ENCODE peak calls at places on chromosome 9, in nine cellular contexts. L is sigmoid colon, I is left ventricle myocardium inferior, S is tibial artery, G is transverse colon, D is A673, Y is neural progenitor cell, A is Caco-2, F is lung. Z is an unnamed sample. For H3K9me3, the result is how much of the 10 kb centered on the place peaks cover.

GRCh38 chr9:101458955-101459631 is 23.5 kb upstream of the ALDOB start:
- DNase-seq in L (no peak), I (no peak), S (no peak), G (no peak), D (peak), Y (peak), A (peak), F (no peak), Z (no peak)

GRCh38 chr9:26264709-26265601 is 586.7 kb upstream of the TUSC1 start:
- DNase-seq in L (no peak), I (no peak), S (no peak), G (no peak), D (peak), Y (no peak), A (no peak), F (no peak), Z (no peak)

GRCh38 chr9:74497750-74498615 is 848 bp downstream of the RORB start:
- DNase-seq in L (no peak), I (peak), S (no peak), G (no peak), D (peak), Y (peak), A (no peak), F (no peak), Z (no peak)

GRCh38 chr9:133188843-133189180 is 20.2 kb downstream of the OBP2B start:
- DNase-seq in L (peak), I (no peak), S (no peak), G (no peak), D (no peak), Y (no peak), A (no peak), F (no peak), Z (no peak)

GRCh38 chr9:85742630-85742928 is 825 bp upstream of the AGTPBP1 start:
- DNase-seq in L (no peak), I (no peak), S (no peak), G (no peak), D (no peak), Y (no peak), A (no peak), F (no peak), Z (no peak)

GRCh38 chr9:132090771-132091170 is 11.1 kb upstream of the MED27 start:
- DNase-seq in L (no peak), I (no peak), S (no peak), G (no peak), D (no peak), Y (no peak), A (no peak), F (no peak), Z (no peak)

GRCh38 chr9:88498880-88499279 is 36.1 kb upstream of the NXNL2 start:
- DNase-seq in L (no peak), I (peak), S (no peak), G (no peak), D (no peak), Y (no peak), A (no peak), F (no peak), Z (no peak)

GRCh38 chr9:121249563-121249962 is 18.4 kb upstream of the GSN start:
- DNase-seq in L (no peak), I (no peak), S (no peak), G (no peak), D (no peak), Y (no peak), A (no peak), F (no peak), Z (no peak)

GRCh38 chr9:95129651-95130291 is 187.7 kb downstream of the FANCC start:
- DNase-seq in L (peak), I (no peak), S (no peak), G (no peak), D (no peak), Y (no peak), A (no peak), F (no peak), Z (no peak)

GRCh38 chr9:2465921-2466460 is 155.6 kb upstream of the VLDLR start:
- DNase-seq in L (no peak), I (no peak), S (no peak), G (peak), D (no peak), Y (no peak), A (peak), F (no peak), Z (no peak)

GRCh38 chr9:5513966-5514365 is 3.6 kb downstream of the PDCD1LG2 start:
- DNase-seq in L (no peak), I (no peak), S (no peak), G (no peak), D (no peak), Y (no peak), A (no peak), F (no peak), Z (no peak)

GRCh38 chr9:135749171-135750045 is 47.4 kb downstream of the KCNT1 start:
- DNase-seq in L (no peak), I (no peak), S (no peak), G (no peak), D (no peak), Y (no peak), A (no peak), F (no peak), Z (no peak)

GRCh38 chr9:30348904-30349303 is 2035.5 kb upstream of the ACO1 start:
- DNase-seq in L (no peak), I (no peak), S (no peak), G (no peak), D (no peak), Y (no peak), A (no peak), F (no peak), Z (no peak)

GRCh38 chr9:135804588-135805421 is 102.5 kb downstream of the CAMSAP1 start:
- DNase-seq in L (no peak), I (no peak), S (no peak), G (no peak), D (no peak), Y (no peak), A (no peak), F (no peak), Z (no peak)

GRCh38 chr9:116437411-116438370 is 249.4 kb upstream of the TRIM32 start:
- DNase-seq in L (no peak), I (no peak), S (no peak), G (no peak), D (no peak), Y (no peak), A (peak), F (no peak), Z (no peak)

GRCh38 chr9:135665795-135666189 is 2.7 kb downstream of the LCN9 start:
- DNase-seq in L (no peak), I (no peak), S (no peak), G (no peak), D (no peak), Y (no peak), A (no peak), F (no peak), Z (no peak)

GRCh38 chr9:81462759-81463158 is 226.6 kb downstream of the TLE1 start:
- DNase-seq in L (no peak), I (no peak), S (no peak), G (no peak), D (no peak), Y (no peak), A (no peak), F (no peak), Z (no peak)

GRCh38 chr9:131744171-131744714 is 4.4 kb upstream of the RAPGEF1 start:
- DNase-seq in L (no peak), I (no peak), S (no peak), G (no peak), D (no peak), Y (no peak), A (peak), F (no peak), Z (no peak)

GRCh38 chr9:127809562-127810377 is 7.1 kb downstream of the FPGS start:
- DNase-seq in L (no peak), I (no peak), S (no peak), G (peak), D (no peak), Y (peak), A (no peak), F (no peak), Z (no peak)

GRCh38 chr9:113738898-113739604 is 137.1 kb upstream of the ZNF618 start:
- DNase-seq in L (no peak), I (no peak), S (no peak), G (no peak), D (peak), Y (peak), A (no peak), F (no peak), Z (no peak)

GRCh38 chr9:120892748-120893584 is 16.0 kb upstream of the PHF19 start:
- DNase-seq in L (no peak), I (no peak), S (no peak), G (no peak), D (peak), Y (no peak), A (no peak), F (no peak), Z (no peak)

GRCh38 chr9:107639426-107639825 is 149.9 kb upstream of the KLF4 start:
- DNase-seq in L (no peak), I (no peak), S (no peak), G (no peak), D (no peak), Y (no peak), A (peak), F (no peak), Z (no peak)

GRCh38 chr9:137449931-137450537 is 8.9 kb upstream of the ENTPD8 start:
- DNase-seq in L (no peak), I (no peak), S (no peak), G (peak), D (no peak), Y (no peak), A (no peak), F (no peak), Z (no peak)

GRCh38 chr9:79610019-79610760 is 38.4 kb downstream of the TLE4 start:
- DNase-seq in L (no peak), I (no peak), S (no peak), G (no peak), D (no peak), Y (peak), A (no peak), F (no peak), Z (no peak)

GRCh38 chr9:13967011-13967410 is 346.9 kb downstream of the NFIB start:
- DNase-seq in L (no peak), I (no peak), S (no peak), G (no peak), D (no peak), Y (peak), A (no peak), F (no peak), Z (no peak)

GRCh38 chr9:89943309-89943708 is 338.5 kb downstream of the GADD45G start:
- DNase-seq in L (no peak), I (no peak), S (no peak), G (no peak), D (no peak), Y (no peak), A (no peak), F (no peak), Z (peak)

GRCh38 chr9:76486151-76486550 is 27.2 kb downstream of the GCNT1 start:
- DNase-seq in L (no peak), I (no peak), S (no peak), G (no peak), D (no peak), Y (no peak), A (no peak), F (no peak), Z (no peak)

GRCh38 chr9:93244510-93245436 is 60.8 kb downstream of the WNK2 start:
- DNase-seq in L (no peak), I (no peak), S (no peak), G (peak), D (no peak), Y (no peak), A (no peak), F (no peak), Z (no peak)

GRCh38 chr9:113894166-113894565 is 18.1 kb downstream of the ZNF618 start:
- DNase-seq in L (no peak), I (no peak), S (no peak), G (no peak), D (no peak), Y (no peak), A (no peak), F (no peak), Z (peak)

GRCh38 chr9:74032421-74032820 is 464.7 kb upstream of the RORB start:
- DNase-seq in L (no peak), I (no peak), S (no peak), G (no peak), D (no peak), Y (no peak), A (no peak), F (no peak), Z (no peak)

DNA sequence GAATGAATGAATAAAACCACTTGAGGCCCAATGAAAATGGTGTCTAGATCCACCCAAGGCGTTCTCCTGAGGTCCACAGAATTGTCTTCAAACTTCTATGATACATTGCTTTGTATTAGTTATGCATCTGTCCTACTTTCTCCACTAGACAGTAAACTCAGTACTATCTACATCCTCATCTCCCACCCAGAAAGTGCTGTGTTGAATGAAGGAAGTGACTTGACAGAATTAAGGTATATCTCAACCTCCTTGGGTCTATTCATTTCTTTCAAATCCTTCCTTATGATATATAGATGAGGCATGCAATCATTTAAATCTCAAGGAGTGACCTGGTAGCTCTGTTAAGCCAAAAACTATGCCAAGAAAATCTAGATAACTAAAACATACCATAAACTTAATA is 15.7 kb upstream of the PDCL start:
- DNase-seq in L (no peak), I (no peak), S (no peak), G (no peak), D (no peak), Y (no peak), A (no peak), F (no peak), Z (no peak)
- H3K9me3 ChIP-seq in L (under half), I (under half), S (under half), G (under half), D (under half), Y (under half), A (under half), F (under half), Z (under half)

GRCh38 chr9:38668791-38669466 is 48.5 kb upstream of the ANKRD18A start:
- DNase-seq in L (no peak), I (no peak), S (no peak), G (no peak), D (no peak), Y (no peak), A (no peak), F (no peak), Z (peak)
- TF ChIP-seq CTCF in L (no peak), I (no peak), S (no peak), G (no peak), D (no peak), Y (no peak), A (no peak), F (no peak), Z (no peak)

GRCh38 chr9:96784021-96784420 is 6.1 kb upstream of the ZNF510 start:
- DNase-seq in L (no peak), I (no peak), S (no peak), G (no peak), D (no peak), Y (no peak), A (no peak), F (no peak), Z (no peak)

GRCh38 chr9:96777539-96777864 is 385 bp downstream of the ZNF510 start:
- DNase-seq in L (no peak), I (no peak), S (no peak), G (no peak), D (no peak), Y (no peak), A (no peak), F (no peak), Z (no peak)

GRCh38 chr9:96781552-96781951 is 3.7 kb upstream of the ZNF510 start:
- DNase-seq in L (no peak), I (no peak), S (no peak), G (no peak), D (no peak), Y (peak), A (no peak), F (no peak), Z (no peak)

GRCh38 chr9:96782241-96782640 is 4.4 kb upstream of the ZNF510 start:
- DNase-seq in L (no peak), I (no peak), S (no peak), G (no peak), D (no peak), Y (no peak), A (no peak), F (no peak), Z (no peak)
- H3K9me3 ChIP-seq in L (under half), I (under half), S (under half), G (under half), D (under half), Y (under half), A (under half), F (under half), Z (under half)

DNA sequence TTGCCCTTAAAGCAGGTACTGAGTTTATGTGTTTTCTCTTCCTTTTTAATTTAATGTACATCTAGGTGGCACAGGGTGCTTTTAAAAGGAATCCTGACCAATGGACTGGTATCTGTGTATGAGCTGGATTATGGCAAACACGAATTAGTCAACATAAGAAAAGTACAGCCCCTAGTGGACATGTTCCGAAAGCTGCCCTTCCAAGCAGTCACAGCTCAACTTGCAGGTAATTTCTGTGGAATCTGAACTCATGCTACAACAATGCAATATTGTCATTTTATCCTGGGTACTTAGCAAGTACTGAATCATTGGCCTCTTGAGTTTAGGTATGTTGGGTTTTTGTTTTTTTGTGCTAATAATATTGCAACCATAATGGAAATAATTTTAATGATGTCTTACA is 14.4 kb upstream of the TMOD1 start:
- DNase-seq in L (no peak), I (no peak), S (no peak), G (no peak), D (peak), Y (no peak), A (peak), F (no peak), Z (no peak)
- TF ChIP-seq CTCF in L (no peak), I (peak), S (no peak), G (no peak), D (peak), Y (peak), A (peak), F (no peak), Z (no peak)

GRCh38 chr9:40911647-40912046 is 216.8 kb downstream of the FOXD4L6 start:
- DNase-seq in L (no peak), I (no peak), S (no peak), G (no peak), D (no peak), Y (no peak), A (no peak), F (no peak), Z (no peak)
- H3K9me3 ChIP-seq in L (half or more), I (half or more), S (half or more), G (half or more), D (under half), Y (half or more), A (under half), F (half or more), Z (half or more)

GRCh38 chr9:124455820-124456219 is 5.6 kb downstream of the ADGRD2 start:
- DNase-seq in L (peak), I (no peak), S (no peak), G (no peak), D (no peak), Y (no peak), A (no peak), F (no peak), Z (no peak)

GRCh38 chr9:124458441-124458840 is 8.2 kb downstream of the ADGRD2 start:
- DNase-seq in L (peak), I (no peak), S (no peak), G (no peak), D (no peak), Y (no peak), A (no peak), F (no peak), Z (no peak)

GRCh38 chr9:124456341-124457078 is 6.3 kb downstream of the ADGRD2 start:
- DNase-seq in L (peak), I (no peak), S (no peak), G (no peak), D (no peak), Y (no peak), A (no peak), F (no peak), Z (no peak)

GRCh38 chr9:124457079-124457886 is 7.0 kb downstream of the ADGRD2 start:
- DNase-seq in L (peak), I (no peak), S (no peak), G (no peak), D (no peak), Y (no peak), A (no peak), F (no peak), Z (no peak)

DNA sequence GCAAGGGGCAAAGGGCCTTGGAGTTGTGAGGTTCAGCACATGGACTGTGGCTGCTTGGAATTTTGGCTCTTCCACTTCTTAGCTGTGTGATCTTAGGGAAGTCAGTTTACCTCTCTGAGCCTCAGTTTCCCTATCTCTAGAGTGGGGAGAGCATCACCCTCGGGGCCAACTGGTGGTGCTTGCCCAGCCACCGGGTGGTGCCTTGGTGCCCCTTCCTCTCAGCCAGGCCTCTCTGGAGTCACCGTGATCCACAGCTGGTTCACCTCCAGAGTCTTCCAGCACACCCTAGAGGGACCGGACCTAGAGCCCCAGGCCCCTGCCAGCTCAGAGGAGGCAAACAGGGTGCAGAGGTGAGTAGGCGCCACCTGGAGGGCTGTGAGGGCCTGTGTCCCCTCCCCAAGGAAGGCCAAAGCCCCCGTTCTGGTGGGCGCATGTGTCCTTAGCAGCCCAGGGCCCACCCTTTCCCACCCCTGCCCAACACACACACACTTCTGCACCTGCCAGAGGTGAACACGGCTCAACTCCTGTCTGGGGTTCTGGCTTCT is 7.7 kb downstream of the ADGRD2 start:
- DNase-seq in L (peak), I (no peak), S (no peak), G (no peak), D (no peak), Y (no peak), A (no peak), F (no peak), Z (no peak)
- TF ChIP-seq CTCF in L (no peak), I (no peak), S (no peak), G (no peak), D (no peak), Y (no peak), A (no peak), F (no peak), Z (no peak)

DNA sequence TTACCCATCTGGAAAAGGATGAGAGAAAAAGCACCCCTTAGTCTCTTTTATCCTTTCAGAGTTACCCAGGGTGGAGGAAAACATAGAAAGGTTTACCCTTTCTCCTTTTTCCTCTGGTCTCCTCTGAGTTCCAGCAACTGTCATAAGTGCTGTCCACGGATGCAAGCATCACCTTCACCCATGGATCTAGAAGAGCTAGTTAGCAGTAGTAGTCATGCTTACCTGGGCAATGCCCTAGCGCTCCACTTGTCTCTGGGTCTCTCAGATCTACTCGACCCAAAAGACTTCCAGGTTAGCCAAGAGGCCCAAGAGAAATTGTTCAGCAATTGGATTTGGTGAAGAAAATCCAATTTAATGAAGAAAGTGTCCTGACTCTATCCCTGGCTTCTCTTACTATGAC is 656.2 kb upstream of the PTPRD start:
- DNase-seq in L (no peak), I (no peak), S (no peak), G (no peak), D (no peak), Y (peak), A (no peak), F (no peak), Z (no peak)
- H3K9me3 ChIP-seq in L (under half), I (half or more), S (under half), G (under half), D (under half), Y (under half), A (under half), F (under half), Z (under half)